ENCODE peak calls at places on chromosomes 5 and 9, in ten cellular contexts. N is nucleus accumbens, Q is HFFc6, H is amygdala, R is NCI-H1048, J is IMR-90, B is AG10803, C is HL-60, X is ELF-1, V is heart left ventricle. F is an unnamed sample.

GRCh38 chr5:115758356-115758755 is 58.1 kb downstream of the CDO1 start:
- DNase-seq in N (no peak), Q (no peak), H (no peak), R (no peak), J (no peak), B (no peak), C (no peak), X (no peak), V (no peak), F (peak)

GRCh38 chr9:8365029-8365428 is 565.5 kb upstream of the DMAC1 start:
- DNase-seq in N (no peak), Q (no peak), H (no peak), R (no peak), J (peak), B (peak), C (no peak), X (no peak), V (no peak), F (no peak)

GRCh38 chr5:41871866-41872265 is 1.6 kb upstream of the OXCT1 start:
- DNase-seq in N (peak), Q (peak), H (peak), R (no peak), J (peak), B (peak), C (no peak), X (no peak), V (peak), F (peak)

GRCh38 chr9:5743109-5743508 is 89.8 kb downstream of the ERMP1 start:
- DNase-seq in N (no peak), Q (no peak), H (no peak), R (no peak), J (no peak), B (no peak), C (no peak), X (no peak), V (no peak), F (no peak)

GRCh38 chr9:108108802-108109448 is 619.4 kb upstream of the KLF4 start:
- DNase-seq in N (no peak), Q (no peak), H (no peak), R (no peak), J (peak), B (peak), C (no peak), X (no peak), V (no peak), F (peak)

GRCh38 chr9:129174724-129175514 is 3.1 kb downstream of the IER5L start:
- DNase-seq in N (peak), Q (peak), H (peak), R (no peak), J (peak), B (peak), C (peak), X (peak), V (peak), F (peak)

GRCh38 chr5:132300572-132301340 is 6.6 kb downstream of the SLC22A4 start:
- DNase-seq in N (no peak), Q (no peak), H (no peak), R (no peak), J (no peak), B (no peak), C (no peak), X (no peak), V (peak), F (no peak)

GRCh38 chr5:66828046-66828550 is 231.9 kb downstream of the MAST4 start:
- DNase-seq in N (no peak), Q (no peak), H (no peak), R (no peak), J (no peak), B (no peak), C (no peak), X (peak), V (no peak), F (no peak)

GRCh38 chr5:38576442-38576841 is 20.0 kb upstream of the LIFR start:
- DNase-seq in N (no peak), Q (no peak), H (no peak), R (no peak), J (no peak), B (no peak), C (no peak), X (no peak), V (peak), F (peak)

GRCh38 chr5:33565304-33565703 is 124.5 kb downstream of the TARS1 start:
- DNase-seq in N (no peak), Q (no peak), H (peak), R (no peak), J (no peak), B (peak), C (no peak), X (no peak), V (peak), F (no peak)

GRCh38 chr5:127404190-127404589 is 113.2 kb upstream of the PRRC1 start:
- DNase-seq in N (no peak), Q (no peak), H (no peak), R (no peak), J (no peak), B (no peak), C (no peak), X (no peak), V (no peak), F (no peak)

GRCh38 chr5:166947045-166947444 is 1344.4 kb upstream of the WWC1 start:
- DNase-seq in N (no peak), Q (no peak), H (no peak), R (no peak), J (no peak), B (no peak), C (no peak), X (no peak), V (no peak), F (no peak)

GRCh38 chr9:130903194-130904069 is 6.8 kb upstream of the QRFP start:
- DNase-seq in N (no peak), Q (no peak), H (no peak), R (no peak), J (no peak), B (no peak), C (no peak), X (no peak), V (no peak), F (no peak)

GRCh38 chr9:109297899-109298298 is 23.0 kb downstream of the EPB41L4B start:
- DNase-seq in N (no peak), Q (peak), H (no peak), R (no peak), J (peak), B (peak), C (no peak), X (no peak), V (no peak), F (peak)